ENCODE peak calls at places on chromosomes 2 and 18, in eight cellular contexts. E is CD8-positive, alpha-beta memory T cell; L is cardiac muscle cell; X is MM.1S; C is lower lobe of right lung; G is ascending aorta; Z is effector memory CD4-positive, alpha-beta T cell; D is K562. R is an unnamed sample.
A peak's percentile ranks its signal among the peaks of the same experiment; 100 is the strongest.

GRCh38 chr18:44130365-44130942 is 550.2 kb upstream of the SETBP1 start:
- DNase-seq in E (no peak), L (peak; percentile 68), X (peak; percentile 39), C (no peak), G (no peak), Z (no peak), D (peak; percentile 4), R (no peak)

GRCh38 chr2:100208375-100208774 is 66.0 kb upstream of the AFF3 start:
- DNase-seq in E (no peak), L (no peak), X (no peak), C (no peak), G (no peak), Z (no peak), D (no peak), R (no peak)

GRCh38 chr18:39799010-39799409 is 2156.0 kb upstream of the PIK3C3 start:
- DNase-seq in E (no peak), L (no peak), X (no peak), C (no peak), G (no peak), Z (no peak), D (no peak), R (no peak)

GRCh38 chr2:64404743-64405142 is 49.2 kb upstream of the LGALSL start:
- DNase-seq in E (no peak), L (no peak), X (no peak), C (peak; percentile 62), G (peak; percentile 78), Z (no peak), D (peak; percentile 57), R (peak; percentile 75)

GRCh38 chr2:127401757-127402695 is 14.3 kb upstream of the MAP3K2 start:
- DNase-seq in E (no peak), L (no peak), X (no peak), C (no peak), G (peak; percentile 57), Z (no peak), D (no peak), R (no peak)

GRCh38 chr2:47249427-47249826 is 94.3 kb upstream of the STPG4 start:
- DNase-seq in E (no peak), L (no peak), X (no peak), C (no peak), G (no peak), Z (no peak), D (no peak), R (no peak)

GRCh38 chr18:55551227-55551626 is 36.8 kb downstream of the TCF4 start:
- DNase-seq in E (no peak), L (no peak), X (no peak), C (no peak), G (no peak), Z (no peak), D (no peak), R (no peak)

GRCh38 chr2:9269695-9270365 is 63.2 kb downstream of the ASAP2 start:
- DNase-seq in E (no peak), L (no peak), X (no peak), C (no peak), G (peak; percentile 4), Z (no peak), D (no peak), R (no peak)

GRCh38 chr2:158894078-158894477 is 74.4 kb upstream of the TANC1 start:
- DNase-seq in E (no peak), L (no peak), X (no peak), C (no peak), G (no peak), Z (no peak), D (no peak), R (no peak)

GRCh38 chr2:113198790-113199612 is 25.2 kb downstream of the PSD4 start:
- DNase-seq in E (peak; percentile 57), L (peak; percentile 84), X (peak; percentile 56), C (peak; percentile 89), G (peak; percentile 81), Z (peak; percentile 58), D (peak; percentile 45), R (peak; percentile 95)

GRCh38 chr2:134375935-134376334 is 122.1 kb downstream of the MGAT5 start:
- DNase-seq in E (no peak), L (peak; percentile 25), X (no peak), C (no peak), G (peak; percentile 73), Z (no peak), D (no peak), R (no peak)

GRCh38 chr2:160338891-160339290 is 138.8 kb upstream of the ITGB6 start:
- DNase-seq in E (no peak), L (peak; percentile 41), X (no peak), C (no peak), G (no peak), Z (no peak), D (no peak), R (peak; percentile 28)

GRCh38 chr18:8967573-8967972 is 134.9 kb upstream of the NDUFV2 start:
- DNase-seq in E (no peak), L (no peak), X (peak; percentile 52), C (no peak), G (no peak), Z (no peak), D (no peak), R (no peak)

GRCh38 chr2:209472386-209472832 is 48.6 kb downstream of the MAP2 start:
- DNase-seq in E (no peak), L (peak; percentile 23), X (no peak), C (no peak), G (no peak), Z (no peak), D (no peak), R (no peak)

GRCh38 chr2:197435598-197436435 is 989 bp upstream of the SF3B1 start:
- DNase-seq in E (no peak), L (no peak), X (no peak), C (no peak), G (no peak), Z (no peak), D (no peak), R (no peak)

GRCh38 chr2:238942941-238943715 is 95.2 kb downstream of the TWIST2 start:
- DNase-seq in E (no peak), L (no peak), X (no peak), C (no peak), G (no peak), Z (no peak), D (no peak), R (no peak)

DNA sequence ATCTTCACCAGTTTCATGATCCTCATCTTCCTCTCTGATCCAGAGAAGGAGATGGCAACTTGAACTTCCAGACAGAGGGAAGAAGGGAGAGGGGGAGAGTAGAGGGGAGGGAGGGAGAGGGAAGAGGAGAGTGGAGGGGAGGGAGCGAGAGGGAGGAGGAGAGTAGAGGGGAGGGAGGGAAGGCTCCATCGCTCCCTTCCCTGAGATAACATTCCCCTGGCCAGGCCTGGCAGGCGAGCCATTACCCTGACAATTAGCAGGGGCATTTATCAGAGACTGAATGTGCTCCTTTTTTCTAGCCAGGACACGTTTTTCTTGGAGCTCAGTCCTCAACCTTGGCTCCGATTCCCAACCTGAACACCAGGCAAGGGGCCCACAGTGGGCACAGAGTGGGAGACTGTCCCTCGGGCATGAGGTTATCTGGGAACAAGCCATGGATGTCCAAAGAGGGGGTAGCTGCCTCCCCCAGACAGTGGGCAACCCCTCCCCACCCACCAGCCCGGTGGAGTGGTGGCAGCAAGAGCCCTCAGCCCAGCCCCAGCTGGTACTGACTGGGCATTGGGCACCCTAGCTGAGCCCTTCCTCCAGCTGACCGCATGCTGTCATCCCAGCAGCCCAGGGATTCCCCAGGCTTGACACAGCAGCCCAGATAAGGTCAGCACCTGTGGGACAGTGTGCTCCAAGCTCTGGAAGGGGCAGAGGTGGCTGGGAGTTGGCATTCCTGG is 81.8 kb downstream of the TNS1 start:
- DNase-seq in E (no peak), L (peak; percentile 74), X (no peak), C (no peak), G (peak; percentile 90), Z (no peak), D (no peak), R (peak; percentile 88)
- H3K27ac ChIP-seq in E (no peak overlapping the region), L (peak overlapping the region; percentile 93), X (no peak overlapping the region), C (peak overlapping the region; percentile 84), G (peak overlapping the region; percentile 98), Z (no peak overlapping the region), D (no peak overlapping the region), R (peak overlapping the region; percentile 70)

GRCh38 chr2:237408280-237408679 is 5.7 kb downstream of the COL6A3 start:
- DNase-seq in E (no peak), L (no peak), X (no peak), C (no peak), G (no peak), Z (no peak), D (no peak), R (peak; percentile 84)

GRCh38 chr2:237405006-237405559 is 8.9 kb downstream of the COL6A3 start:
- DNase-seq in E (no peak), L (no peak), X (no peak), C (no peak), G (no peak), Z (no peak), D (no peak), R (no peak)

GRCh38 chr2:237405605-237406004 is 8.4 kb downstream of the COL6A3 start:
- DNase-seq in E (no peak), L (no peak), X (no peak), C (no peak), G (no peak), Z (no peak), D (no peak), R (no peak)

GRCh38 chr2:237404413-237404812 is 9.6 kb downstream of the COL6A3 start:
- DNase-seq in E (no peak), L (no peak), X (no peak), C (no peak), G (no peak), Z (no peak), D (no peak), R (no peak)

GRCh38 chr2:237407734-237408133 is 6.2 kb downstream of the COL6A3 start:
- DNase-seq in E (no peak), L (no peak), X (no peak), C (no peak), G (no peak), Z (no peak), D (no peak), R (peak; percentile 66)
- H3K4me1 ChIP-seq in E (no peaks in the 10 kb centered on the region), L (no peaks in the 10 kb centered on the region), X (no peaks in the 10 kb centered on the region), C (no peaks in the 10 kb centered on the region), G (peaks cover 9% of the 10 kb centered on the region), Z (no peaks in the 10 kb centered on the region), D (no peaks in the 10 kb centered on the region), R (no peaks in the 10 kb centered on the region)

GRCh38 chr18:46261799-46262198 is 157.6 kb downstream of the HAUS1 start:
- DNase-seq in E (no peak), L (no peak), X (no peak), C (no peak), G (no peak), Z (no peak), D (no peak), R (no peak)
- H3K4me3 ChIP-seq in E (no peak overlapping the region), L (no peak overlapping the region), X (no peak overlapping the region), C (no peak overlapping the region), G (no peak overlapping the region), Z (no peak overlapping the region), D (no peak overlapping the region), R (no peak overlapping the region)

DNA sequence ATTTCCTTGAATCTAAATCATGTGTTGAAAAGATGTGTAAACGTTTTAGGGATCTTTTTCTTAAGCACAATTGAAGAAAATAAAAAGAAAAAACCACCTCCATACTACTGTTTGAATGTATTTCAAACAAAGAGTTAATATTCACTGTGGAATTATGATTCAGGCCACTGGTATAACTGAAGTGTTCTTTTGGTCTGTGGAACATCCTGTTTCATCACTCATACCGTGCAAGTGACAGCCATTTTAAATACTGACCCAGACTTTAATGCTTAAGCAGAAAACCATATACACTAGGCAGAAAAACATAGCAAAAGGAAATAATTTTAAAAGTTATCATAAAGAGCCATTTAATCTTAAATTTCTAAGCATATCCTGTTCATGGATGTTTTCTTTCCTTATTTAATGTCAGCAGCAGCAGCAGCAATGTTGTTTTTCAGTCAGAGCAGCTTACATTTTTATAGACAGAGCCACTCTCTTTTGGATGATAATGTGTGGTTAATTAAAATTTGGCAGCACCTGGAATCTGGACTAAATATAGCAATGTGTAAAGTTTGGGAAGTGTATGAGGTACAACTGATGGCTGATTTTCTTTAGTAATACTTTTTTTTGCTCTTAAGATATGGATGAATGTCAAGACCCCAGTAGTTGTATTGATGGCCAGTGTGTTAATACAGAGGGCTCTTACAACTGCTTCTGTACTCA is 112.7 kb upstream of the RASGRP3 start:
- DNase-seq in E (no peak), L (no peak), X (no peak), C (no peak), G (no peak), Z (no peak), D (no peak), R (no peak)
- H3K27ac ChIP-seq in E (no peak overlapping the region), L (no peak overlapping the region), X (no peak overlapping the region), C (no peak overlapping the region), G (peak overlapping the region; percentile 77), Z (no peak overlapping the region), D (no peak overlapping the region), R (no peak overlapping the region)

R was measured in right cardiac atrium.